ENCODE peak calls at places on chromosomes 4 and X, in ten cellular contexts. I is mammary epithelial cell; U is CD4-positive, alpha-beta T cell; K is HCT116; G is LNCaP clone FGC; E is brain microvascular endothelial cell; W is foreskin fibroblast; J is astrocyte of the cerebellum; N is tibial nerve; X is adrenal gland. Z is an unnamed sample.
A peak's percentile ranks its signal among the peaks of the same experiment; 100 is the strongest.

GRCh38 chr4:170012629-170012958 is 13.6 kb downstream of the MFAP3L start:
- DNase-seq in I (no peak), U (no peak), K (no peak), G (no peak), E (no peak), W (no peak), J (no peak), N (no peak), X (no peak), Z (no peak)

GRCh38 chr4:23920716-23921446 is 31.0 kb upstream of the PPARGC1A start:
- DNase-seq in I (peak; percentile 75), U (no peak), K (no peak), G (no peak), E (no peak), W (no peak), J (no peak), N (no peak), X (no peak), Z (no peak)

GRCh38 chrX:31297881-31298280 is 226.0 kb upstream of the FTHL17 start:
- DNase-seq in I (peak; percentile 75), U (no peak), K (no peak), G (no peak), E (no peak), W (no peak), J (no peak), N (no peak), X (no peak), Z (no peak)

GRCh38 chrX:54807524-54808108 is at the start of gene MAGED2:
- DNase-seq in I (no peak), U (peak; percentile 41), K (no peak), G (no peak), E (no peak), W (peak; percentile 55), J (no peak), N (peak; percentile 5), X (peak; percentile 35), Z (no peak)

GRCh38 chr4:149203256-149204001 is 612.2 kb downstream of the IQCM start:
- DNase-seq in I (no peak), U (no peak), K (no peak), G (peak; percentile 63), E (peak; percentile 4), W (peak; percentile 1), J (peak; percentile 13), N (no peak), X (peak; percentile 2), Z (peak; percentile 8)

GRCh38 chr4:101102114-101102752 is 245.1 kb downstream of the PPP3CA start:
- DNase-seq in I (peak; percentile 19), U (no peak), K (no peak), G (no peak), E (peak; percentile 53), W (peak; percentile 94), J (peak; percentile 88), N (peak; percentile 70), X (peak; percentile 17), Z (peak; percentile 86)

GRCh38 chrX:10111364-10112148 is 45.2 kb upstream of the CLCN4 start:
- DNase-seq in I (no peak), U (peak; percentile 47), K (no peak), G (no peak), E (no peak), W (peak; percentile 73), J (no peak), N (no peak), X (peak; percentile 80), Z (no peak)

GRCh38 chr4:34158883-34159282 is 2085.4 kb downstream of the ARAP2 start:
- DNase-seq in I (peak; percentile 94), U (no peak), K (no peak), G (no peak), E (no peak), W (peak; percentile 66), J (no peak), N (no peak), X (no peak), Z (no peak)

GRCh38 chr4:243407-243806 is 61.9 kb downstream of the ZNF732 start:
- DNase-seq in I (no peak), U (no peak), K (no peak), G (no peak), E (no peak), W (no peak), J (no peak), N (no peak), X (no peak), Z (no peak)

GRCh38 chrX:105552395-105552794 is 269.9 kb upstream of the NRK start:
- DNase-seq in I (peak; percentile 94), U (no peak), K (no peak), G (no peak), E (no peak), W (peak; percentile 61), J (no peak), N (no peak), X (no peak), Z (no peak)

GRCh38 chrX:12210196-12210815 is 72.0 kb downstream of the FRMPD4 start:
- DNase-seq in I (peak; percentile 83), U (no peak), K (no peak), G (no peak), E (peak; percentile 50), W (peak; percentile 76), J (peak; percentile 6), N (peak; percentile 4), X (no peak), Z (peak; percentile 2)

GRCh38 chr4:109350121-109350520 is 47.7 kb upstream of the COL25A1 start:
- DNase-seq in I (no peak), U (no peak), K (no peak), G (no peak), E (no peak), W (no peak), J (no peak), N (no peak), X (no peak), Z (no peak)

GRCh38 chrX:110944793-110945466 is 149.3 kb upstream of the CHRDL1 start:
- DNase-seq in I (peak; percentile 69), U (no peak), K (no peak), G (no peak), E (no peak), W (no peak), J (no peak), N (no peak), X (no peak), Z (no peak)

GRCh38 chr4:124060261-124060918 is 652.1 kb downstream of the ANKRD50 start:
- DNase-seq in I (peak; percentile 58), U (no peak), K (no peak), G (peak; percentile 84), E (peak; percentile 31), W (peak; percentile 66), J (peak; percentile 77), N (peak; percentile 76), X (peak; percentile 37), Z (no peak)

GRCh38 chr4:123995939-123996338 is 599.3 kb downstream of the SPRY1 start:
- DNase-seq in I (peak; percentile 68), U (no peak), K (no peak), G (no peak), E (peak; percentile 89), W (peak; percentile 88), J (peak; percentile 33), N (no peak), X (no peak), Z (no peak)

GRCh38 chr4:112109455-112110425 is 35.5 kb upstream of the FAM241A start:
- DNase-seq in I (peak; percentile 55), U (no peak), K (no peak), G (no peak), E (peak; percentile 25), W (peak; percentile 55), J (peak; percentile 22), N (no peak), X (no peak), Z (no peak)

GRCh38 chr4:6781113-6781512 is 1.4 kb upstream of the KIAA0232 start:
- DNase-seq in I (no peak), U (no peak), K (no peak), G (peak; percentile 74), E (no peak), W (no peak), J (no peak), N (no peak), X (no peak), Z (no peak)

GRCh38 chrX:107448625-107449468 is 605 bp upstream of the FRMPD3 start:
- DNase-seq in I (no peak), U (no peak), K (no peak), G (no peak), E (no peak), W (peak; percentile 11), J (no peak), N (no peak), X (no peak), Z (no peak)
- TF ChIP-seq CTCF in I (peak; percentile 1), U (no peak), K (no peak), G (peak; percentile 26), E (peak; percentile 30), W (no peak), J (no peak), N (no peak), X (no peak), Z (peak; percentile 0)

GRCh38 chr4:152784490-152785195 is 4.9 kb downstream of the ARFIP1 start:
- DNase-seq in I (peak; percentile 34), U (no peak), K (peak; percentile 45), G (peak; percentile 45), E (peak; percentile 53), W (peak; percentile 88), J (no peak), N (no peak), X (no peak), Z (no peak)
- TF ChIP-seq CTCF in I (peak; percentile 19), U (no peak), K (no peak), G (peak; percentile 46), E (peak; percentile 22), W (no peak), J (no peak), N (no peak), X (no peak), Z (peak; percentile 25)

GRCh38 chr4:73867783-73868182 is 1.4 kb upstream of the CXCL1 start:
- DNase-seq in I (peak; percentile 89), U (no peak), K (peak; percentile 70), G (peak; percentile 72), E (no peak), W (no peak), J (no peak), N (no peak), X (no peak), Z (no peak)

GRCh38 chr4:73870260-73870659 is 1.1 kb downstream of the CXCL1 start:
- DNase-seq in I (peak; percentile 53), U (no peak), K (no peak), G (no peak), E (no peak), W (no peak), J (no peak), N (no peak), X (no peak), Z (no peak)

GRCh38 chr4:73868206-73869129 is 725 bp upstream of the CXCL1 start:
- DNase-seq in I (no peak), U (no peak), K (no peak), G (no peak), E (no peak), W (peak; percentile 46), J (no peak), N (no peak), X (no peak), Z (no peak)

GRCh38 chr4:73870778-73871177 is 1.6 kb downstream of the CXCL1 start:
- DNase-seq in I (no peak), U (no peak), K (no peak), G (no peak), E (no peak), W (peak; percentile 43), J (no peak), N (no peak), X (no peak), Z (no peak)

GRCh38 chr4:73869130-73870055 is at the start of gene CXCL1:
- DNase-seq in I (peak; percentile 66), U (no peak), K (no peak), G (no peak), E (no peak), W (peak; percentile 69), J (no peak), N (no peak), X (peak; percentile 7), Z (no peak)
- TF ChIP-seq CTCF in I (peak; percentile 4), U (no peak), K (no peak), G (no peak), E (no peak), W (no peak), J (no peak), N (no peak), X (no peak), Z (no peak)

GRCh38 chr4:155972098-155972497 is 18.4 kb upstream of the CTSO start:
- DNase-seq in I (no peak), U (no peak), K (peak; percentile 19), G (no peak), E (peak; percentile 45), W (peak; percentile 49), J (no peak), N (peak; percentile 16), X (peak; percentile 19), Z (no peak)
- TF ChIP-seq CTCF in I (peak; percentile 36), U (no peak), K (peak; percentile 56), G (peak; percentile 66), E (peak; percentile 69), W (peak; percentile 42), J (peak; percentile 46), N (no peak), X (peak; percentile 38), Z (peak; percentile 59)